ENCODE peak calls at places on chromosomes 2 and 18, in four cellular contexts. I is CD8-positive, alpha-beta memory T cell; A is lower lobe of right lung; S is astrocyte of the cerebellum. F is an unnamed sample.

GRCh38 chr2:112053917-112054846 is 887 bp upstream of the TMEM87B start:
- DNase-seq in I (peak), A (peak), S (peak), F (peak)

GRCh38 chr2:149612122-149612521 is 24.5 kb upstream of the MMADHC start:
- DNase-seq in I (no peak), A (no peak), S (peak), F (no peak)

GRCh38 chr2:110865188-110865587 is 132.8 kb downstream of the ACOXL start:
- DNase-seq in I (no peak), A (no peak), S (no peak), F (no peak)

GRCh38 chr2:85266424-85267041 is 61.3 kb downstream of the TGOLN2 start:
- DNase-seq in I (peak), A (peak), S (no peak), F (peak)

GRCh38 chr2:123245156-123245555 is 779.9 kb upstream of the CNTNAP5 start:
- DNase-seq in I (no peak), A (no peak), S (no peak), F (no peak)

GRCh38 chr2:27734305-27734704 is 37.2 kb upstream of the MRPL33 start:
- DNase-seq in I (no peak), A (no peak), S (no peak), F (no peak)

GRCh38 chr2:144546933-144547332 is 27.0 kb upstream of the ZEB2 start:
- DNase-seq in I (no peak), A (no peak), S (no peak), F (no peak)

GRCh38 chr18:26763745-26764144 is 101.8 kb downstream of the AQP4 start:
- DNase-seq in I (no peak), A (no peak), S (no peak), F (no peak)

GRCh38 chr18:26941608-26942007 is 76.1 kb upstream of the AQP4 start:
- DNase-seq in I (no peak), A (no peak), S (no peak), F (no peak)

GRCh38 chr18:22753130-22753831 is 179.8 kb upstream of the RBBP8 start:
- DNase-seq in I (no peak), A (no peak), S (no peak), F (no peak)

GRCh38 chr2:177244244-177244771 is 20.2 kb downstream of the NFE2L2 start:
- DNase-seq in I (no peak), A (no peak), S (no peak), F (no peak)

GRCh38 chr2:156687715-156688114 is 251.5 kb downstream of the GPD2 start:
- DNase-seq in I (no peak), A (no peak), S (no peak), F (no peak)

GRCh38 chr2:30580394-30580793 is 133.3 kb downstream of the LCLAT1 start:
- DNase-seq in I (no peak), A (no peak), S (no peak), F (no peak)

GRCh38 chr2:207283356-207283755 is 117.6 kb upstream of the KLF7 start:
- DNase-seq in I (no peak), A (peak), S (no peak), F (no peak)

GRCh38 chr2:69961496-69961895 is at the start of gene ASPRV1:
- DNase-seq in I (no peak), A (no peak), S (no peak), F (no peak)

GRCh38 chr2:98102878-98103277 is 15.9 kb downstream of the VWA3B start:
- DNase-seq in I (no peak), A (no peak), S (no peak), F (no peak)

GRCh38 chr2:90207454-90208058 is 1516.1 kb downstream of the RPIA start:
- DNase-seq in I (no peak), A (no peak), S (no peak), F (peak)

GRCh38 chr2:62309081-62309464 is 113.2 kb downstream of the B3GNT2 start:
- DNase-seq in I (no peak), A (no peak), S (no peak), F (no peak)

GRCh38 chr2:62305421-62306176 is 109.7 kb downstream of the B3GNT2 start:
- DNase-seq in I (peak), A (no peak), S (no peak), F (peak)

GRCh38 chr2:62306751-62307468 is 111.0 kb downstream of the B3GNT2 start:
- DNase-seq in I (peak), A (no peak), S (no peak), F (no peak)

GRCh38 chr2:62309465-62310091 is 113.7 kb downstream of the B3GNT2 start:
- DNase-seq in I (peak), A (no peak), S (no peak), F (no peak)

GRCh38 chr2:62307469-62308389 is 111.8 kb downstream of the B3GNT2 start:
- DNase-seq in I (no peak), A (no peak), S (no peak), F (no peak)
- H3K4me3 ChIP-seq in I (no peak), A (no peak), S (no peak), F (no peak)

DNA sequence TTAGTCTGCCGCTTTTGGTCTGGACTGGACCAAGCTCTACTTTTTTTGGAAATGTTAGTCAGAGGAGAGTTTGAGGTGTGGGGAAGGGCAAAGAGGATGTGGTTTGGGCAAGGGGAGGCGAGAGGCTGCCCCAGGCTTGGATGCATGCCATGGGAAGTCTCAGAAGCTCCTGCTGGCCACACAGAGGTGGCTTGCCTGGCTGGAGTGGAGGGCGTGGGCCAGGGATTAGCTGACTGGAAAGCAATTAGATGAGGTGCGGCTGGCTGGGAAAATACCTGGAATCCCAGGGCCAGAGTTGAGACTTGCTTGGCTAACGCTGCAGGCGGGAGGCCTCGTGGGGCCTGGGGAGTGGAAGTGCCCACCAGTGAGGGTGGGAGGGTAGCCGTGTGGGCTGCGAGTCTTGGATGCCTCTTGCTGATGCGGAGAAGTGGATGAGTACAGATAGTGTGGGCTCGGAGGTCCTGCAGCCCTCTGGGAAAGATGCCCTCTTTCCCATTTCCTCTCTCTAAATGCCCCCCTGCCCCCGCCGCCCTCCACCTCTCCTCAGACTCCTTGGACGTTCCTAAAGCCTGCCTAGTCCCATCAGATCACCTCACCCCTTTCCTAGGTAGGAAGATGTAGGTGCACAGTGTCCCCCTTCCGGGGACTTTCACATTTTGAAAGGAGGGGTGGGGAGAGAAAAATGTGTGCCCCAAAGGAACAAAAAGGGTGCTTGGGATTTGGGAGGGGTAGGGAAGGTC is 117.6 kb downstream of the SMAD7 start:
- DNase-seq in I (no peak), A (peak), S (peak), F (no peak)
- H3K4me3 ChIP-seq in I (peak), A (peak), S (no peak), F (no peak)

DNA sequence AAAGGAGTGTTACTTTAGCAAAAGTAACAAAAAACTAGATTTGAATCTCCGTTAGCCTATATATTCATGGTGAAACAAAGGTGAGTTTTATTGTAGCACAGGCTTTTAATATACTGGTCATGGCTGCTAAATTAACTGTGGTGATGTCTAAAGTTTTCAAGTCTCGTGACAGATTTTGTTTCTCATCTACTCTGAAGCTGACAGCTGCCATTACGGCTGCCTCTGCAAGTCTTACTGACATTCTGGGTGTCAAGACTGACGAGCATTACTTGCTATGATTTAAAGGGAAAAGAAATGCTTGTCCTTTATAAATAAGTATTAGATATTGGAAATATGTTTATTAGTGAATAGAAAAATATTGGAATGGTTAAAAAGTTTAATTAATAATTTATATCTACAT is 207.7 kb downstream of the DSEL start:
- DNase-seq in I (no peak), A (no peak), S (no peak), F (no peak)
- H3K4me3 ChIP-seq in I (no peak), A (no peak), S (no peak), F (no peak)

DNA sequence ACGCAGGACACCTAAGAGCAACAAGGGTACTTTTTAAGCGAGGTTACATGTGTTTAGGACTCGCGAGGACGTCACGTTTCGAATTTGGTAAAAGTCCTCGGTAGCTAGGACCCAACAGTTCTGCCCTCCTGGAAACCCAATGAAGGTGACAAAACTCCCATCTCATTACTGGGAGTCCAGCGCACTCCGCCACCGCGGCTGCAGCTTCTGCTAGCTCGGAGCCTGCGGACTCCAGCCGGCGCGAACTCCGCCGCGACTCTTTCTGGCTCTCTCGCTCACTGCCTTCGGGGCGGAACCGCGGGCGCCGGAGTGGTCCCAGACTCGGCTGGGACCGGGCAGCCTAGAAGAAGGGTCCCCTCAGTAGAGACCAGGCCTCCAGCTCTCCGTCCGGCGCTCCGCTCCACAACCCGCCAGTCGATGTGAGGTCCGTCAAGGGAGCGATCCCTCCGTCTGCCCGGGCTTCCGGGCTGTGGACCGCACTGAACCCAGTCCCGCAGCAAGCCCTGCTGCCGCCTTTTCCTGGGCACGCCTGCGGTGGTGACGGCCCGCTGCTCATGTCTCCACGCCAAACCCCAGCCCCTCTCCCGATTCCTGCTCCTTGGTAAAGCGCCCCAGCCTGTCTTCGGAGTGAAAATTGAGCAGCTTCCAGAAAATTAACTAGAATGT is 3.0 kb upstream of the OSR1 start:
- DNase-seq in I (no peak), A (no peak), S (no peak), F (no peak)
- H3K4me3 ChIP-seq in I (peak), A (peak), S (peak), F (no peak)

GRCh38 chr18:8114480-8114879 is 494.8 kb upstream of the RAB12 start:
- DNase-seq in I (no peak), A (no peak), S (no peak), F (no peak)

GRCh38 chr18:8121091-8121490 is 488.1 kb upstream of the RAB12 start:
- DNase-seq in I (no peak), A (no peak), S (no peak), F (no peak)

GRCh38 chr18:8121942-8122480 is 487.2 kb upstream of the RAB12 start:
- DNase-seq in I (no peak), A (no peak), S (peak), F (no peak)

GRCh38 chr18:8116346-8117007 is 492.8 kb upstream of the RAB12 start:
- DNase-seq in I (no peak), A (no peak), S (no peak), F (no peak)

DNA sequence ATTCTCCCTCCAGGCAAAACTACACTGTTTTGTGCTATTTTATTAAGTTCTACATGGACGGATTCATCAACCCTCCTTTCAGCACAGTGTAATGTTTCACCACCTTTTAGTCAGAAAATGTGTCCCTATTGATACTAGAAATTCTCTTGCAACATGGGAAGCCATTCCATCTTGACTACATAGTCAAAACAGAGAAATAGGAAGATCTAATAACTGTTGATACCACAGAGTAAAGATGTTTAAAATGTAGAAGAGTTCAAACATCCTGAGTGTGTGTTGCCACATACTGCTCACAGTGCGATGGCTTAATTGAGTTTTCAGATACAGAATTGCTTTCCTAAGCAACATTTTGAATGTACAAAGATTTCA is 492.2 kb upstream of the RAB12 start:
- DNase-seq in I (no peak), A (no peak), S (no peak), F (no peak)
- H3K4me3 ChIP-seq in I (no peak), A (no peak), S (no peak), F (no peak)

F was measured in Jurkat, Clone E6-1.